ENCODE peak calls at places on chromosomes 16 and 17, in eight cellular contexts. O, T, J, Z, C, P, B and I are unnamed samples.

GRCh38 chr16:56107944-56108583 is 83.2 kb upstream of the GNAO1 start:
- DNase-seq in O (no peak), T (no peak), Z (peak; percentile 30), C (no peak), B (no peak), J (no peak), P (no peak), I (no peak)

GRCh38 chr16:55542459-55543082 is 23.9 kb upstream of the CAPNS2 start:
- DNase-seq in J (no peak), Z (no peak), P (no peak), O (no peak), T (peak; percentile 72), C (peak; percentile 82), B (no peak), I (no peak)

GRCh38 chr16:83356266-83356665 is 451.5 kb upstream of the HSBP1 start:
- DNase-seq in Z (no peak), O (peak; percentile 20), T (peak; percentile 65), B (peak; percentile 15), C (peak; percentile 60), J (peak; percentile 82), P (peak; percentile 33), I (no peak)

GRCh38 chr17:73645050-73645871 is 1.0 kb upstream of the SDK2 start:
- DNase-seq in B (no peak), C (peak; percentile 35), P (no peak), O (no peak), Z (peak; percentile 70), T (no peak), J (peak; percentile 94), I (no peak)

GRCh38 chr16:55832788-55833583 is at the start of gene CES1:
- DNase-seq in T (no peak), Z (no peak), J (peak; percentile 88), P (no peak), C (no peak), O (no peak), B (peak; percentile 27), I (peak; percentile 64)

GRCh38 chr17:28484296-28484695 is 10.9 kb downstream of the SLC13A2 start:
- DNase-seq in J (no peak), Z (no peak), C (no peak), T (no peak), P (no peak), O (no peak), B (no peak), I (no peak)

GRCh38 chr17:1474402-1475189 is 17.9 kb downstream of the MYO1C start:
- DNase-seq in J (no peak), P (no peak), Z (no peak), T (no peak), B (no peak), C (no peak), O (no peak), I (no peak)

GRCh38 chr16:30921459-30921747 is 2.0 kb upstream of the FBXL19 start:
- DNase-seq in O (no peak), Z (no peak), P (no peak), T (no peak), C (no peak), J (no peak), B (no peak), I (no peak)

GRCh38 chr17:731943-732787 is at the start of gene TLCD3A:
- DNase-seq in J (peak; percentile 86), B (peak; percentile 82), C (no peak), T (peak; percentile 55), O (no peak), Z (peak; percentile 67), P (peak; percentile 66), I (peak; percentile 77)

GRCh38 chr16:2096853-2097620 is 38.7 kb downstream of the PKD1 start:
- DNase-seq in Z (no peak), C (no peak), P (no peak), O (no peak), T (no peak), B (no peak), J (no peak), I (no peak)

GRCh38 chr17:33335491-33336173 is 42.5 kb upstream of the ASIC2 start:
- DNase-seq in T (no peak), B (no peak), O (no peak), C (no peak), J (peak; percentile 61), Z (peak; percentile 8), P (no peak), I (no peak)

GRCh38 chr16:1158456-1159324 is 5.8 kb downstream of the CACNA1H start:
- DNase-seq in T (peak; percentile 47), J (no peak), O (no peak), P (peak; percentile 87), B (peak; percentile 58), C (no peak), Z (no peak), I (no peak)

GRCh38 chr17:64385187-64386083 is 5.2 kb downstream of the PECAM1 start:
- DNase-seq in B (peak; percentile 50), Z (no peak), C (peak; percentile 95), T (peak; percentile 88), P (peak; percentile 74), O (no peak), J (no peak), I (no peak)

GRCh38 chr16:2388139-2388874 is 40.9 kb upstream of the CCNF start:
- DNase-seq in C (no peak), Z (no peak), O (no peak), P (no peak), B (peak; percentile 29), J (no peak), T (no peak), I (no peak)

GRCh38 chr17:1003972-1004768 is 7.2 kb downstream of the TIMM22 start:
- DNase-seq in O (no peak), C (no peak), Z (no peak), B (no peak), T (no peak), J (no peak), P (no peak), I (no peak)

GRCh38 chr16:68365167-68365817 is 54.5 kb downstream of the PRMT7 start:
- DNase-seq in O (no peak), Z (no peak), J (no peak), P (no peak), B (no peak), T (no peak), C (no peak), I (no peak)

DNA sequence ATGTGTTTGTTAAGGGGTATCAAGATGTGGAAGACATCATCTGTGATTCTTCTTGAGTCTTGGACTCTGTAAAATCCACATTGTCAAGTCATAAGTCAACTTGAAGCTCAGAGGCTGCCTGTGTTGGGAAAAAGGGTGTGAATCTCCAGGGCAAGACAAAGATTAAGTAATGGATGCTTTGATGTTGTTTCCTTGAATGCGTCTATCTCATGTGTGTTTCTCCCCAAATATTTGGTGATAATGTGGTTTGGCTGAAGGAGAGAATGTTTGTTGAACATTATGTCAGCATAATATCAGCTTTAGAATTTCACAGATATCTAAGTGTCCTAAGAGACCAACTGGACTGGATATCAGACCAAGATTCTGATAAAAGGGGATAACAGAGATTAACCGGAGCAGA is 24.1 kb upstream of the KCNJ16 start:
- DNase-seq in C (peak; percentile 77), O (no peak), Z (no peak), J (no peak), B (no peak), P (no peak), T (no peak), I (no peak)
- H3K4me1 ChIP-seq in C (no peaks in the 10 kb centered on the region), O (no peaks in the 10 kb centered on the region), Z (no peaks in the 10 kb centered on the region), J (peaks cover 11% of the 10 kb centered on the region), B (peaks cover 29% of the 10 kb centered on the region), P (no peaks in the 10 kb centered on the region), T (peaks cover 5% of the 10 kb centered on the region), I (no peaks in the 10 kb centered on the region)

GRCh38 chr17:3020381-3020780 is 43.0 kb downstream of the OR1D5 start:
- DNase-seq in J (no peak), P (no peak), C (no peak), T (no peak), B (no peak), O (no peak), Z (no peak), I (peak; percentile 54)

GRCh38 chr17:3019761-3020160 is 43.6 kb downstream of the OR1D5 start:
- DNase-seq in O (no peak), P (no peak), B (no peak), C (no peak), T (no peak), Z (no peak), J (no peak), I (peak; percentile 59)

GRCh38 chr17:3015890-3016289 is 47.5 kb downstream of the OR1D5 start:
- DNase-seq in B (no peak), Z (no peak), C (no peak), J (no peak), O (no peak), T (peak; percentile 46), P (no peak), I (peak; percentile 13)

GRCh38 chr17:3022197-3022596 is 41.2 kb downstream of the OR1D5 start:
- DNase-seq in B (no peak), T (no peak), P (no peak), C (no peak), Z (no peak), J (no peak), O (no peak), I (no peak)

DNA sequence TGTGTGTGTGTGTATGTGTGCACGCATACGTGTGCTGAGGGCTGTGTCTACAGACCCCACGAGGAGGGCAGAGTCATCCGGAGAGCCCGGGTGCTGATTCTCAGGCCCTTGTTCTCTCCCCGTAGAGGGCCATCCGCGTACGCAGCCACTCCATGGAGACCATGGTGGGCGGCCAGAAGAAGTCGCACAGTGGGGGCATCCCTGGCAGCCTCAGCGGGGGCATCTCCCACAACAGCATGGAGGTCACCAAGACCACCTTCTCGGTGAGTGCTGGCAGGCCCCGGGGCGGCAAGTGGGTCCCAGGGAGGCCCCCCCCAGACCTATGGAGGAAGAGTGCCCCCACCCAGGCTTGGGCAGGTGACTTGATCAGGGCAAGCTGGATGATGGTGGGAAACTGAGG is 45.5 kb downstream of the OR1D5 start:
- DNase-seq in P (no peak), O (no peak), C (no peak), J (no peak), B (no peak), Z (no peak), T (no peak), I (no peak)
- H3K4me3 ChIP-seq in P (no peak overlapping the region), O (no peak overlapping the region), C (no peak overlapping the region), J (no peak overlapping the region), B (no peak overlapping the region), Z (no peak overlapping the region), T (no peak overlapping the region), I (no peak overlapping the region)

DNA sequence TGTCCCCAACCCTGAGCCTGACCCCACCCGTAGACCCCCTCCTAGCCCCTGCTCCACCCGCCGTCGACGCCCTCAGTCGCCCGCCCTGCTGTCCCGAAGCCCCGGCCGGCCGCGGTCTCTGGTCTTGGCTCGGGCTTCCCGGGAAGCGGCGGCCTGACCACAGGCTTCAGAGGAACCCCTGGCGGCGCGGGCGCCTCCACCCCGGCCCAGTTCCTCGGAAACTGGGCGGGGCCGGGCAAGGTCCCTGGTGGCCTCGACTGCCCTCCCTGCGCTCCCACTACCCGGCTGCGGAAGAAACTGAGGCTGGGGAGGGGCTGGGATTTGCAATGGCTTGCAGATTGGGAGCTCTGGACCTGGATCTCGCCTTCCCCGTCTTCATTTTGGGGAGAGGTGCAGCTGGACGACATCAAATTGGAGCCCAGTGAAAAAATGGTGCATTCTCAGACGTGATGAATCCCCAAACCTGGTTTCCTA is 690 bp upstream of the SOCS1 start:
- DNase-seq in C (peak; percentile 36), B (peak; percentile 59), Z (peak; percentile 55), J (peak; percentile 71), P (no peak), O (no peak), T (peak; percentile 25), I (peak; percentile 92)
- TF ChIP-seq CTCF in C (no peak), B (no peak), Z (no peak), J (no peak), P (no peak), O (no peak), T (no peak), I (no peak)

GRCh38 chr16:87854053-87854906 is 15.0 kb downstream of the SLC7A5 start:
- DNase-seq in J (no peak), T (no peak), B (no peak), Z (peak; percentile 55), O (no peak), P (no peak), C (no peak), I (peak; percentile 80)
- H3K4me1 ChIP-seq in J (peaks cover 8% of the 10 kb centered on the region), T (peaks cover 22% of the 10 kb centered on the region), B (peaks cover 37% of the 10 kb centered on the region), Z (peaks cover 60% of the 10 kb centered on the region), O (peaks cover 71% of the 10 kb centered on the region), P (no peaks in the 10 kb centered on the region), C (peaks cover 54% of the 10 kb centered on the region), I (peaks cover 8% of the 10 kb centered on the region)